ENCODE peak calls at places on chromosomes 5 and 9, in eight cellular contexts. One of them, this sample, is unnamed.

GRCh38 chr9:976805-977360 is 428 bp downstream of the DMRT3 start:
- DNase-seq in GM12891: no peak
- DNase-seq in kidney: no peak
- DNase-seq in neural crest cell: no peak
- DNase-seq in osteoblast: no peak
- DNase-seq in stimulated activated CD4-positive, alpha-beta T cell treated with anti-CD3 and anti-CD28 coated beads, Interleukin-1b, Interleukin-23, amount 100 ng/mL, for 1 hour: no peak
- DNase-seq in uterus: no peak
- DNase-seq in colonic mucosa: no peak
- DNase-seq in this sample: no peak

GRCh38 chr9:127170652-127171051 is 48.2 kb upstream of the ANGPTL2 start:
- DNase-seq in osteoblast: peak
- DNase-seq in colonic mucosa: no peak
- DNase-seq in kidney: peak
- DNase-seq in neural crest cell: no peak
- DNase-seq in GM12891: no peak
- DNase-seq in stimulated activated CD4-positive, alpha-beta T cell treated with anti-CD3 and anti-CD28 coated beads, Interleukin-1b, Interleukin-23, amount 100 ng/mL, for 1 hour: no peak
- DNase-seq in uterus: peak
- DNase-seq in this sample: no peak

GRCh38 chr5:139263431-139263975 is 30.0 kb upstream of the MATR3 start:
- DNase-seq in colonic mucosa: no peak
- DNase-seq in stimulated activated CD4-positive, alpha-beta T cell treated with anti-CD3 and anti-CD28 coated beads, Interleukin-1b, Interleukin-23, amount 100 ng/mL, for 1 hour: no peak
- DNase-seq in osteoblast: no peak
- DNase-seq in kidney: no peak
- DNase-seq in neural crest cell: no peak
- DNase-seq in GM12891: no peak
- DNase-seq in uterus: no peak
- DNase-seq in this sample: no peak

GRCh38 chr5:112960316-112960715 is 16.3 kb upstream of the DCP2 start:
- DNase-seq in neural crest cell: no peak
- DNase-seq in osteoblast: no peak
- DNase-seq in uterus: no peak
- DNase-seq in kidney: no peak
- DNase-seq in stimulated activated CD4-positive, alpha-beta T cell treated with anti-CD3 and anti-CD28 coated beads, Interleukin-1b, Interleukin-23, amount 100 ng/mL, for 1 hour: no peak
- DNase-seq in GM12891: no peak
- DNase-seq in colonic mucosa: no peak
- DNase-seq in this sample: no peak

GRCh38 chr5:73945505-73945904 is 319.5 kb downstream of the ARHGEF28 start:
- DNase-seq in GM12891: no peak
- DNase-seq in kidney: no peak
- DNase-seq in stimulated activated CD4-positive, alpha-beta T cell treated with anti-CD3 and anti-CD28 coated beads, Interleukin-1b, Interleukin-23, amount 100 ng/mL, for 1 hour: no peak
- DNase-seq in osteoblast: no peak
- DNase-seq in neural crest cell: no peak
- DNase-seq in uterus: no peak
- DNase-seq in colonic mucosa: peak
- DNase-seq in this sample: no peak

GRCh38 chr5:61055434-61056006 is 106.7 kb downstream of the SMIM15 start:
- DNase-seq in uterus: no peak
- DNase-seq in osteoblast: no peak
- DNase-seq in neural crest cell: no peak
- DNase-seq in GM12891: peak
- DNase-seq in stimulated activated CD4-positive, alpha-beta T cell treated with anti-CD3 and anti-CD28 coated beads, Interleukin-1b, Interleukin-23, amount 100 ng/mL, for 1 hour: no peak
- DNase-seq in colonic mucosa: no peak
- DNase-seq in kidney: no peak
- DNase-seq in this sample: no peak

GRCh38 chr5:122367445-122367844 is 55.4 kb downstream of the SNCAIP start:
- DNase-seq in kidney: no peak
- DNase-seq in stimulated activated CD4-positive, alpha-beta T cell treated with anti-CD3 and anti-CD28 coated beads, Interleukin-1b, Interleukin-23, amount 100 ng/mL, for 1 hour: no peak
- DNase-seq in osteoblast: no peak
- DNase-seq in neural crest cell: no peak
- DNase-seq in GM12891: no peak
- DNase-seq in colonic mucosa: no peak
- DNase-seq in uterus: no peak
- DNase-seq in this sample: no peak

GRCh38 chr5:16600397-16600796 is 16.4 kb downstream of the RETREG1 start:
- DNase-seq in GM12891: no peak
- DNase-seq in colonic mucosa: peak
- DNase-seq in uterus: peak
- DNase-seq in kidney: peak
- DNase-seq in neural crest cell: peak
- DNase-seq in osteoblast: no peak
- DNase-seq in stimulated activated CD4-positive, alpha-beta T cell treated with anti-CD3 and anti-CD28 coated beads, Interleukin-1b, Interleukin-23, amount 100 ng/mL, for 1 hour: no peak
- DNase-seq in this sample: peak

GRCh38 chr9:109813829-109814228 is 33.8 kb downstream of the PALM2AKAP2 start:
- DNase-seq in kidney: no peak
- DNase-seq in osteoblast: no peak
- DNase-seq in colonic mucosa: no peak
- DNase-seq in stimulated activated CD4-positive, alpha-beta T cell treated with anti-CD3 and anti-CD28 coated beads, Interleukin-1b, Interleukin-23, amount 100 ng/mL, for 1 hour: no peak
- DNase-seq in GM12891: no peak
- DNase-seq in uterus: no peak
- DNase-seq in neural crest cell: no peak
- DNase-seq in this sample: no peak

GRCh38 chr5:59489551-59489950 is 404.0 kb downstream of the PDE4D start:
- DNase-seq in stimulated activated CD4-positive, alpha-beta T cell treated with anti-CD3 and anti-CD28 coated beads, Interleukin-1b, Interleukin-23, amount 100 ng/mL, for 1 hour: no peak
- DNase-seq in neural crest cell: no peak
- DNase-seq in GM12891: no peak
- DNase-seq in kidney: no peak
- DNase-seq in colonic mucosa: no peak
- DNase-seq in uterus: no peak
- DNase-seq in osteoblast: no peak
- DNase-seq in this sample: no peak

GRCh38 chr5:37889612-37890317 is 49.9 kb upstream of the GDNF start:
- DNase-seq in neural crest cell: no peak
- DNase-seq in GM12891: no peak
- DNase-seq in uterus: no peak
- DNase-seq in stimulated activated CD4-positive, alpha-beta T cell treated with anti-CD3 and anti-CD28 coated beads, Interleukin-1b, Interleukin-23, amount 100 ng/mL, for 1 hour: no peak
- DNase-seq in osteoblast: peak
- DNase-seq in kidney: no peak
- DNase-seq in colonic mucosa: no peak
- DNase-seq in this sample: no peak

GRCh38 chr9:101995231-101995630 is 256.8 kb upstream of the GRIN3A start:
- DNase-seq in neural crest cell: no peak
- DNase-seq in uterus: no peak
- DNase-seq in stimulated activated CD4-positive, alpha-beta T cell treated with anti-CD3 and anti-CD28 coated beads, Interleukin-1b, Interleukin-23, amount 100 ng/mL, for 1 hour: no peak
- DNase-seq in colonic mucosa: no peak
- DNase-seq in osteoblast: no peak
- DNase-seq in kidney: no peak
- DNase-seq in GM12891: no peak
- DNase-seq in this sample: no peak

GRCh38 chr5:77211013-77211690 is 672 bp downstream of the PDE8B start:
- DNase-seq in osteoblast: peak
- DNase-seq in GM12891: no peak
- DNase-seq in colonic mucosa: no peak
- DNase-seq in kidney: peak
- DNase-seq in stimulated activated CD4-positive, alpha-beta T cell treated with anti-CD3 and anti-CD28 coated beads, Interleukin-1b, Interleukin-23, amount 100 ng/mL, for 1 hour: no peak
- DNase-seq in uterus: peak
- DNase-seq in neural crest cell: no peak
- DNase-seq in this sample: no peak

GRCh38 chr5:7871560-7872113 is 2.7 kb downstream of the MTRR start:
- DNase-seq in osteoblast: no peak
- DNase-seq in uterus: no peak
- DNase-seq in colonic mucosa: peak
- DNase-seq in stimulated activated CD4-positive, alpha-beta T cell treated with anti-CD3 and anti-CD28 coated beads, Interleukin-1b, Interleukin-23, amount 100 ng/mL, for 1 hour: no peak
- DNase-seq in neural crest cell: no peak
- DNase-seq in kidney: no peak
- DNase-seq in GM12891: no peak
- DNase-seq in this sample: no peak